ENCODE peak calls at places on chromosomes 11 and 22, in six cellular contexts. V is fibroblast of lung, K is cardiac muscle cell, D is WERI-Rb-1, L is H9, I is kidney. P is an unnamed sample.

GRCh38 chr11:96219981-96220623 is 122.9 kb downstream of the MAML2 start:
- DNase-seq in V (peak), K (peak), D (no peak), L (no peak), I (no peak), P (no peak)

GRCh38 chr11:4891996-4892640 is 10.4 kb downstream of the OR51T1 start:
- DNase-seq in V (peak), K (peak), D (no peak), L (no peak), I (no peak), P (peak)

GRCh38 chr22:38869663-38870062 is 2.4 kb downstream of the CBX6 start:
- DNase-seq in V (no peak), K (no peak), D (no peak), L (peak), I (no peak), P (no peak)

GRCh38 chr11:120510406-120511115 is 987 bp upstream of the GRIK4 start:
- DNase-seq in V (no peak), K (no peak), D (no peak), L (no peak), I (no peak), P (no peak)

GRCh38 chr11:8090756-8091155 is 9.7 kb downstream of the TUB start:
- DNase-seq in V (peak), K (peak), D (peak), L (peak), I (no peak), P (no peak)

GRCh38 chr11:19714093-19714386 is 1.4 kb downstream of the NAV2 start:
- DNase-seq in V (no peak), K (peak), D (no peak), L (no peak), I (peak), P (no peak)

GRCh38 chr11:28899706-28900105 is 791.5 kb downstream of the METTL15 start:
- DNase-seq in V (no peak), K (no peak), D (no peak), L (no peak), I (no peak), P (no peak)

GRCh38 chr11:129279326-129280026 is 87.4 kb upstream of the ARHGAP32 start:
- DNase-seq in V (peak), K (peak), D (peak), L (peak), I (peak), P (peak)

GRCh38 chr11:31369348-31370329 is at the start of the genes DCDC1 and DNAJC24:
- DNase-seq in V (peak), K (peak), D (peak), L (peak), I (peak), P (peak)

GRCh38 chr22:40679249-40679963 is at the start of gene MCHR1:
- DNase-seq in V (no peak), K (no peak), D (no peak), L (no peak), I (peak), P (no peak)

GRCh38 chr22:23892626-23893445 is 1.3 kb upstream of the MIF start:
- DNase-seq in V (no peak), K (no peak), D (no peak), L (no peak), I (peak), P (no peak)

DNA sequence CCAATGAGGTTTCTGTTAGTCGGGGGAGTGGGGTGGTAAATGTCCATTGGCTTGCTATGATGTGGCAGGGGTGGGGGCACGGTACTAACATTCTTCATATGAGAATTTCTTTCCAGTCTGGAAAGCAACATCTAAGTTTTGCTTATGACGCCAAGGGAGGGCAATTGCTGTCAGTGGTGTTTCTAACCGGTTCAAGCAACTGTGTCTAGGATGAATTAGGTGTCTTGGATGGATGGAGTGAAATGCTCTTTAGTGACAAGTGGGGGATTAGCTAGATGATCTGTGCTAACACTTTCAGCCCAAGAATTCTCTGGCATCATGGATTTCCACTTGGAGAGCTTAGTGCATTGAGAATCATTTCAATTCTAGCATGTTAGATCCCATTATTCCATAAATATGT is 262.6 kb upstream of the SORL1-AS1 start:
- DNase-seq in V (peak), K (no peak), D (peak), L (no peak), I (no peak), P (no peak)
- H3K27ac ChIP-seq in V (no peak), K (no peak), D (no peak), L (no peak), I (no peak), P (no peak)

DNA sequence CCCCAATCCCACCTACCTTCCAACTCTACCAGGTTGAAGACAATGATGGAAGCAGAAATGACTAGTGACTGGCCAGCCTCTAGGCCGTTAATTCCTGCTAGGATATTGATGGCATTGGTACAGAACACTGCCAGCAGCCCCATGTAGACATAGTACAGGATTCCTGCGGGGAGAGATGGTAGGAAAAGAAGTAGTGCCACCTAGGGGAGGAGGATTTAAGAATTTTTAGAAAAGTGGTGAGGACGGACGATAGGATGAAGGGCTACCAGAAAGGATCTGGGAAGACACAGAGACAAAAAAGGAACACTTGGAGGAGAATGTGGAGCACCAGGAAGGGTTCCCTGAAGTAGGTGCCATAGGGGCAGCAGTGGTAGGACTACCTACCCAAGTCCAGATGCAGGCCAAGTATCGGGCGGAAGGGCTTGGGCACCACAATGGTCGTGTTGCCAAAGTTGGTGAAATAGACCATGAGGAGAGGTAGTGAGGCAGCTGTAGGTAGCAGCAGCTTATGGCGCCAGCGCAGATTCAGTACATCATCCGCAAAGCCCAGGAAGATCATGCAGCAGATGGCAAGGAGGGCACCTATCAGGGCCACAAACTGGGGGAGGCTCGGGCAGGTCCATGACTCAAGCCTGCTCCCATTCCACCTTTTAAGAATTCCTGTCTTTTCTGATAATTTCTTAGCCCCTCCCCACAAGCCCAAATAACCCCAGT is 1.2 kb downstream of the DPAGT1 start:
- DNase-seq in V (peak), K (peak), D (no peak), L (no peak), I (no peak), P (peak)
- H3K27ac ChIP-seq in V (peak), K (peak), D (peak), L (no peak), I (no peak), P (no peak)

GRCh38 chr22:42742940-42743339 is 22.3 kb upstream of the A4GALT start:
- DNase-seq in V (no peak), K (no peak), D (no peak), L (peak), I (no peak), P (no peak)
- H3K27ac ChIP-seq in V (peak), K (no peak), D (no peak), L (no peak), I (peak), P (no peak)

GRCh38 chr11:126076641-126077040 is 14.0 kb upstream of the CDON start:
- DNase-seq in V (no peak), K (no peak), D (no peak), L (no peak), I (no peak), P (no peak)

GRCh38 chr11:126082251-126083109 is 19.8 kb upstream of the CDON start:
- DNase-seq in V (no peak), K (no peak), D (no peak), L (peak), I (no peak), P (no peak)

GRCh38 chr11:126081915-126082250 is 19.2 kb upstream of the CDON start:
- DNase-seq in V (no peak), K (no peak), D (no peak), L (no peak), I (no peak), P (no peak)

GRCh38 chr11:126080206-126080941 is 17.7 kb upstream of the CDON start:
- DNase-seq in V (no peak), K (peak), D (no peak), L (no peak), I (no peak), P (no peak)

DNA sequence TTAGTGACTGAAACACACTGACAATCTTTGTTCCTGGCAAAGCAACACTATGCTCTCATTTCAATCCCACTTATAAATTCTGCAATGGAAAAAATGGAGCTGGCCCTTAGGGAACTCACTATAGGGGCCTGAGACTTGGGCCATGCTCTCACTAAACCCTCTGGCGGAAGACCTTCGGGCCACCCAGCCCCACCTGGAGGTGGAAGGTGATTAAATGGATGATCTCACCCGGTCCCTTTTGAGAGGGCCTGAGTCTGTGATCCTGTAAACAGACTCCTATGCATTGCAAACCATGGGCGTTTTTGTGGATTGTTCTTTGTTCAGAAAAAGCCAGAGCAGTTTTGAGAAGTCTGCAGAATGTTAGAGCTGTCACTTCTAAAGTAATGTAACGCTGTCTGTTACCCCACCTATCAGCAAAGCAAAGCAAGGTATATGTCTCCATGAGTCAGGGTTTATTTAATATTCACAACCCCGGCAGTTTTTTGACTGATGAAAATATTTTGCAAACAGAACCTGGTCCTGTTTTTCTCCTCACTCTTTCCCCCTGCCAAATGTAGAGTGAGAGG is 17.1 kb upstream of the CDON start:
- DNase-seq in V (no peak), K (no peak), D (peak), L (peak), I (no peak), P (no peak)
- H3K27ac ChIP-seq in V (no peak), K (peak), D (peak), L (no peak), I (no peak), P (no peak)

GRCh38 chr22:49183826-49184216 is 643.9 kb downstream of the BRD1 start:
- DNase-seq in V (no peak), K (no peak), D (no peak), L (no peak), I (peak), P (no peak)

GRCh38 chr22:49184736-49185135 is 642.9 kb downstream of the BRD1 start:
- DNase-seq in V (no peak), K (no peak), D (no peak), L (no peak), I (peak), P (no peak)

GRCh38 chr22:49181942-49182341 is 645.7 kb downstream of the BRD1 start:
- DNase-seq in V (no peak), K (no peak), D (no peak), L (no peak), I (peak), P (no peak)

GRCh38 chr22:49182416-49182815 is 645.3 kb downstream of the BRD1 start:
- DNase-seq in V (no peak), K (no peak), D (no peak), L (no peak), I (peak), P (no peak)

GRCh38 chr22:49183208-49183825 is 644.4 kb downstream of the BRD1 start:
- DNase-seq in V (no peak), K (no peak), D (no peak), L (no peak), I (peak), P (no peak)
- H3K27ac ChIP-seq in V (no peak), K (no peak), D (no peak), L (no peak), I (no peak), P (no peak)

GRCh38 chr11:75159081-75159953 is 8.4 kb downstream of the SLCO2B1 start:
- DNase-seq in V (no peak), K (no peak), D (no peak), L (peak), I (peak), P (no peak)

GRCh38 chr11:75160328-75160757 is 9.4 kb downstream of the SLCO2B1 start:
- DNase-seq in V (no peak), K (no peak), D (no peak), L (no peak), I (peak), P (no peak)

GRCh38 chr11:75161506-75161905 is 10.6 kb downstream of the SLCO2B1 start:
- DNase-seq in V (no peak), K (peak), D (no peak), L (no peak), I (peak), P (no peak)

GRCh38 chr11:75162954-75163353 is 12.0 kb downstream of the SLCO2B1 start:
- DNase-seq in V (no peak), K (no peak), D (no peak), L (no peak), I (peak), P (no peak)

DNA sequence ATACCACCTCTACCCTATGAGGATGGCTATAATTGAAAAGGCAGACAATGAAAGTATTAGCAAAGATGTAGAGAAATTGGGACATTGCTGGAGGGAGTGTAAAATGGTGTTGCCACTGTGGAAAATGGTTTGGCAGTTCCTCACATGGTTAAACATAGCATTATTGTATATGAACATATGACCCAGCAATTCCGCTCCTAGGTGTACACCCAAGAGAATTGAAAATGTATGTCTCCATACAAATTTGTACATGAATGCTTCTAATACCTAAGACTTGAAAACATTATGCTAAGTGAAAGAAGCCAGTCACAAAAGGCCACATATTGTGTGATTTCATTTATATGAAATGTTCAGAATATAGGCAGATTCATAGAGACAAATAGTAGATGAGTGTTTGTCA is 10.0 kb downstream of the SLCO2B1 start:
- DNase-seq in V (no peak), K (no peak), D (no peak), L (no peak), I (no peak), P (no peak)
- H3K27ac ChIP-seq in V (no peak), K (no peak), D (no peak), L (no peak), I (peak), P (no peak)

GRCh38 chr11:87437133-87437843 is 399.6 kb downstream of the TMEM135 start:
- DNase-seq in V (no peak), K (no peak), D (no peak), L (no peak), I (no peak), P (peak)

GRCh38 chr11:87432006-87432405 is 394.3 kb downstream of the TMEM135 start:
- DNase-seq in V (peak), K (no peak), D (no peak), L (no peak), I (no peak), P (peak)

GRCh38 chr11:87443707-87444106 is 406.0 kb downstream of the TMEM135 start:
- DNase-seq in V (no peak), K (no peak), D (no peak), L (no peak), I (no peak), P (peak)

GRCh38 chr11:87439981-87440760 is 402.4 kb downstream of the TMEM135 start:
- DNase-seq in V (no peak), K (no peak), D (no peak), L (no peak), I (no peak), P (no peak)

DNA sequence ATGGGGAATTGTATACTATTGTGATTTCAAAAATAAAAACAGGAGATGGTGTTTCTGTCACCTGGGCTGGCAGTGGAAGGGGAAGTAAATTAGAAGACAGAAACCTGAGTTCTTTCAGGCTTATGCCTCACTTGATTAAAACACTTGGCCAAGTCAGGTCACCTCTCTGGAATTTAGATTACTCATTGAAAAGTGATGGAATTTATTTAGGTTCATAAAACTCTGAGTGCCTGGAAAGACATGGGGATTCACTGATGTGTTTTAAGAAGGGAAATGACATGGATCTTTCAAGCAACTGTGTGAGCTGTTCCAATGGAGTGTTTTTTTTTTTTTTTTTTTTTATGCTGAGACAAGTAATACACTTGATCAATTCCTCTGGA is 400.1 kb downstream of the TMEM135 start:
- DNase-seq in V (no peak), K (no peak), D (no peak), L (no peak), I (no peak), P (peak)
- H3K27ac ChIP-seq in V (peak), K (peak), D (no peak), L (no peak), I (no peak), P (peak)

GRCh38 chr11:126137146-126137545 is 74.3 kb downstream of the RPUSD4 start:
- DNase-seq in V (no peak), K (peak), D (no peak), L (no peak), I (no peak), P (no peak)

GRCh38 chr11:126139541-126140091 is 71.8 kb downstream of the RPUSD4 start:
- DNase-seq in V (peak), K (peak), D (no peak), L (no peak), I (no peak), P (peak)

GRCh38 chr11:126140932-126141291 is 70.5 kb downstream of the RPUSD4 start:
- DNase-seq in V (peak), K (peak), D (no peak), L (no peak), I (no peak), P (peak)

GRCh38 chr11:126140106-126140931 is 71.1 kb downstream of the RPUSD4 start:
- DNase-seq in V (peak), K (peak), D (no peak), L (no peak), I (no peak), P (no peak)

DNA sequence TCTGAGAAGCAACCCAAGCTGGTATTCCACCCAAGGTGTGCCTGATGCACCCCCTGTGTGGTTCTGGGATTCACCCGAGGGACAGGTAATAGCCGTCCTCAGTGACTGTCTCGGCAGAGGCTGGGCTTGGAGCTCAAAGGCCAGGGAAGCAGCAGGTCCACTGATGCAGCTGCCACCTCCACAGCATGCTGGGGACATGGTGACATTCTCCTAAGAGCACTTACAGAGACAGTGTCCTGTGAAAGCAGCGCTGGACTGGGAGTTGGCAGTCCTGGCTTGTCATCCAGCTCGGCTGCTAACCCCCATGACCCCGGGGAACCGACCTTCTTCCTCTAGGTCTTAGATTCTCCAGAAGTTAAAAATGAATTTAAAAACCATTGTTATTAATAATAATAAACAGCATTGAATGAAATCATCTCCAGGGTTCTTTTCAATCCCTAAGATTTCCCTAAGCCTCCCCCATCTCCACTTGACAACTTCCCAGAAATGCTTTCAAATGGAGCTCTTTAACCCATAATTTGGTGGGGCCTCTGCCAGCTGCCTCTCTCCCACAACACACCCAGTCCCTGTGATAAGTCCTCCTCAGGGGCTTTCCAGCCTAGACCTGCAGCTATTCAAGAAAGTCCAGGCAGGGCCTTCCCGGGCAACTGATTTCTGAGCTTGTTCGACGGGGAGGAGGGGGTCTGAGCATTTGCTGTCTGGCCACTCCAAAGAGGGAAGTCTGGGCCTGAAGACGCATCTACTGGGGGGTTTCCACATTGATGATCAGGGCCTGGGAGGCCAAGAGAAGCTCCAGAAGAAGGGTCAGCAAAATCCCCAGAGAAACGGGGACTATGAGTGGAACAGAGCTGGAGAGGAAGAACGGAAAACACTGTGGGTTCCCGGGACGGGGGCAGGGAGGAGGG is 72.6 kb downstream of the RPUSD4 start:
- DNase-seq in V (no peak), K (peak), D (no peak), L (no peak), I (no peak), P (no peak)
- H3K27ac ChIP-seq in V (no peak), K (no peak), D (no peak), L (no peak), I (no peak), P (no peak)